ENCODE peak calls at places on chromosomes 7 and 10, in eight cellular contexts. V, M, B, A, Q, Z, R and J are unnamed samples. For H3K27me3 and H3K4me1, the result is how much of the 10 kb centered on the place peaks cover.

GRCh38 chr7:97024209-97025129 is at the start of gene DLX5:
- DNase-seq in V (no peak), M (peak), B (no peak), A (peak), Q (no peak), Z (peak), R (no peak), J (no peak)

GRCh38 chr10:92119340-92119739 is 171.5 kb downstream of the CPEB3 start:
- DNase-seq in V (no peak), M (no peak), B (no peak), A (no peak), Q (no peak), Z (no peak), R (no peak), J (no peak)

GRCh38 chr10:82397859-82398258 is 522.9 kb downstream of the NRG3 start:
- DNase-seq in V (no peak), M (no peak), B (no peak), A (no peak), Q (no peak), Z (no peak), R (no peak), J (no peak)

GRCh38 chr7:41333506-41333905 is 369.4 kb downstream of the INHBA start:
- DNase-seq in V (no peak), M (peak), B (no peak), A (no peak), Q (no peak), Z (peak), R (no peak), J (no peak)

GRCh38 chr10:87177-88080 is 38.3 kb upstream of the TUBB8 start:
- DNase-seq in V (peak), M (no peak), B (no peak), A (no peak), Q (no peak), Z (no peak), R (no peak), J (no peak)

GRCh38 chr7:83947260-83947659 is 247.3 kb downstream of the SEMA3A start:
- DNase-seq in V (no peak), M (no peak), B (no peak), A (peak), Q (no peak), Z (no peak), R (no peak), J (no peak)

GRCh38 chr7:77409739-77410545 is 6.2 kb downstream of the GSAP start:
- DNase-seq in V (no peak), M (peak), B (no peak), A (peak), Q (no peak), Z (peak), R (no peak), J (no peak)

GRCh38 chr10:102045292-102045691 is 10.7 kb downstream of the ARMH3 start:
- DNase-seq in V (no peak), M (no peak), B (no peak), A (no peak), Q (no peak), Z (no peak), R (no peak), J (no peak)

GRCh38 chr7:129122751-129123516 is 21.6 kb upstream of the TSPAN33 start:
- DNase-seq in V (no peak), M (peak), B (no peak), A (peak), Q (no peak), Z (peak), R (no peak), J (no peak)

GRCh38 chr10:108901766-108902365 is 1021.4 kb downstream of the XPNPEP1 start:
- DNase-seq in V (no peak), M (no peak), B (no peak), A (no peak), Q (no peak), Z (no peak), R (no peak), J (no peak)

GRCh38 chr10:69278446-69278963 is at the start of gene HK1:
- DNase-seq in V (no peak), M (no peak), B (no peak), A (no peak), Q (no peak), Z (peak), R (peak), J (no peak)

GRCh38 chr10:5142199-5142598 is 42.8 kb downstream of the AKR1C8 start:
- DNase-seq in V (no peak), M (no peak), B (no peak), A (no peak), Q (no peak), Z (no peak), R (no peak), J (no peak)

GRCh38 chr7:68119411-68119810 is 1122.8 kb downstream of the TYW1 start:
- DNase-seq in V (no peak), M (no peak), B (no peak), A (no peak), Q (no peak), Z (no peak), R (no peak), J (no peak)

GRCh38 chr10:69504576-69505250 is 53.4 kb downstream of the TSPAN15 start:
- DNase-seq in V (no peak), M (no peak), B (no peak), A (no peak), Q (no peak), Z (no peak), R (no peak), J (no peak)

GRCh38 chr10:99235469-99235871 is at the start of gene HPSE2:
- DNase-seq in V (no peak), M (no peak), B (no peak), A (no peak), Q (no peak), Z (no peak), R (no peak), J (no peak)

GRCh38 chr10:71390435-71390820 is 6.3 kb upstream of the CDH23 start:
- DNase-seq in V (no peak), M (no peak), B (no peak), A (no peak), Q (no peak), Z (no peak), R (no peak), J (no peak)

GRCh38 chr7:30445770-30446169 is 32.8 kb downstream of the NOD1 start:
- DNase-seq in V (peak), M (peak), B (peak), A (no peak), Q (peak), Z (peak), R (peak), J (peak)

GRCh38 chr10:21732067-21732772 is 198.2 kb downstream of the MLLT10 start:
- DNase-seq in V (no peak), M (peak), B (peak), A (no peak), Q (peak), Z (peak), R (peak), J (no peak)

GRCh38 chr10:72083234-72084093 is 4.9 kb downstream of the SPOCK2 start:
- DNase-seq in V (no peak), M (no peak), B (no peak), A (no peak), Q (no peak), Z (no peak), R (no peak), J (no peak)

GRCh38 chr7:11328309-11328708 is 354.6 kb downstream of the PHF14 start:
- DNase-seq in V (no peak), M (no peak), B (no peak), A (no peak), Q (no peak), Z (peak), R (no peak), J (no peak)

GRCh38 chr7:82288769-82289535 is 154.6 kb downstream of the CACNA2D1 start:
- DNase-seq in V (no peak), M (no peak), B (no peak), A (no peak), Q (no peak), Z (peak), R (no peak), J (no peak)

GRCh38 chr10:131642966-131643365 is 257.8 kb upstream of the PPP2R2D start:
- DNase-seq in V (no peak), M (no peak), B (no peak), A (no peak), Q (no peak), Z (no peak), R (no peak), J (peak)

GRCh38 chr10:88157981-88158465 is 294.6 kb downstream of the PTEN start:
- DNase-seq in V (no peak), M (peak), B (no peak), A (peak), Q (no peak), Z (peak), R (no peak), J (no peak)

GRCh38 chr7:106629521-106629920 is 31.4 kb downstream of the CCDC71L start:
- DNase-seq in V (no peak), M (peak), B (no peak), A (no peak), Q (no peak), Z (peak), R (no peak), J (no peak)

GRCh38 chr10:85430991-85431390 is 935.6 kb downstream of the GRID1 start:
- DNase-seq in V (no peak), M (no peak), B (no peak), A (no peak), Q (no peak), Z (no peak), R (no peak), J (no peak)

GRCh38 chr7:48992816-48993215 is 68.5 kb downstream of the CDC14C start:
- DNase-seq in V (no peak), M (no peak), B (no peak), A (no peak), Q (no peak), Z (peak), R (no peak), J (no peak)

GRCh38 chr7:25659841-25660240 is 431.6 kb upstream of the NPVF start:
- DNase-seq in V (no peak), M (no peak), B (no peak), A (no peak), Q (no peak), Z (no peak), R (no peak), J (no peak)

GRCh38 chr7:32502656-32503189 is 7.4 kb downstream of the AVL9 start:
- DNase-seq in V (no peak), M (no peak), B (no peak), A (no peak), Q (no peak), Z (no peak), R (no peak), J (no peak)

GRCh38 chr7:2009541-2010001 is 223.2 kb downstream of the MAD1L1 start:
- DNase-seq in V (no peak), M (no peak), B (no peak), A (no peak), Q (peak), Z (no peak), R (peak), J (peak)

GRCh38 chr10:102463983-102464382 is 12.6 kb upstream of the C10orf95 start:
- DNase-seq in V (no peak), M (no peak), B (no peak), A (no peak), Q (no peak), Z (no peak), R (no peak), J (no peak)

GRCh38 chr7:28732037-28732869 is 225.9 kb downstream of the TRIL start:
- DNase-seq in V (no peak), M (peak), B (no peak), A (no peak), Q (no peak), Z (peak), R (no peak), J (no peak)

GRCh38 chr7:41693150-41693997 is 9.5 kb downstream of the INHBA start:
- DNase-seq in V (no peak), M (peak), B (no peak), A (no peak), Q (no peak), Z (no peak), R (no peak), J (no peak)

GRCh38 chr10:63723741-63724140 is 202.5 kb downstream of the REEP3 start:
- DNase-seq in V (no peak), M (no peak), B (no peak), A (no peak), Q (no peak), Z (no peak), R (no peak), J (no peak)

GRCh38 chr10:63724922-63725321 is 203.7 kb downstream of the REEP3 start:
- DNase-seq in V (no peak), M (no peak), B (no peak), A (no peak), Q (no peak), Z (no peak), R (no peak), J (no peak)

GRCh38 chr10:63723320-63723719 is 202.1 kb downstream of the REEP3 start:
- DNase-seq in V (no peak), M (no peak), B (no peak), A (no peak), Q (no peak), Z (no peak), R (no peak), J (no peak)

GRCh38 chr10:63720689-63721088 is 199.5 kb downstream of the REEP3 start:
- DNase-seq in V (no peak), M (no peak), B (no peak), A (no peak), Q (no peak), Z (no peak), R (no peak), J (no peak)

DNA sequence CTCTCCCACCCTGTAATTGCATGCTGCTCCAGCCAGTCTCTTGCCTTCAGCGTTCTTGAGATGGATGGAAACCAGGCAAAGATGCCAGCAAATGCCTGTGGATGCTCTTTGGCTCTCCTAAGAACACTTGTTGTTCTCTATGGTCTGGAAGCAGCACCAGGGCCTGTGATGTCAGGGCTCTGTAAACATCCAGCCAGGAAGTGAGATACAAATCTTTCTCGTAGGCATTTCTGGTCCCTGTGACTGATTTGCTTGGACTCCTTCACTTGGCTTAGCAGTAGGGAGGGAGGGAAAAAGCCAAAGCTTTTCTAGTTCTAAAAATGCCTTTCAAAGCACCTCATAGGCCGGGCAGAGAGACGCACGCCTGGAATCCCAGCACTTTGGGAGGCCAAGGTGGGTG is 201.3 kb downstream of the REEP3 start:
- DNase-seq in V (no peak), M (peak), B (no peak), A (no peak), Q (no peak), Z (peak), R (peak), J (no peak)
- H3K27me3 ChIP-seq in V (under half), M (under half), B (under half), A (under half), Q (under half), Z (under half), R (under half), J (under half)

GRCh38 chr10:110010076-110011069 is 2.6 kb downstream of the ADD3 start:
- DNase-seq in V (no peak), M (peak), B (peak), A (no peak), Q (no peak), Z (no peak), R (no peak), J (no peak)
- H3K4me1 ChIP-seq in V (half or more), M (under half), B (half or more), A (under half), Q (half or more), Z (under half), R (under half), J (under half)

GRCh38 chr10:75708060-75708459 is 276.6 kb downstream of the LRMDA start:
- DNase-seq in V (no peak), M (no peak), B (no peak), A (no peak), Q (no peak), Z (no peak), R (no peak), J (no peak)

GRCh38 chr10:75716506-75716905 is 285.1 kb downstream of the LRMDA start:
- DNase-seq in V (no peak), M (no peak), B (no peak), A (no peak), Q (no peak), Z (no peak), R (no peak), J (no peak)

GRCh38 chr10:75709830-75710229 is 278.4 kb downstream of the LRMDA start:
- DNase-seq in V (no peak), M (no peak), B (no peak), A (no peak), Q (no peak), Z (no peak), R (no peak), J (no peak)

GRCh38 chr10:75709245-75709644 is 277.8 kb downstream of the LRMDA start:
- DNase-seq in V (no peak), M (no peak), B (no peak), A (no peak), Q (no peak), Z (no peak), R (no peak), J (no peak)

DNA sequence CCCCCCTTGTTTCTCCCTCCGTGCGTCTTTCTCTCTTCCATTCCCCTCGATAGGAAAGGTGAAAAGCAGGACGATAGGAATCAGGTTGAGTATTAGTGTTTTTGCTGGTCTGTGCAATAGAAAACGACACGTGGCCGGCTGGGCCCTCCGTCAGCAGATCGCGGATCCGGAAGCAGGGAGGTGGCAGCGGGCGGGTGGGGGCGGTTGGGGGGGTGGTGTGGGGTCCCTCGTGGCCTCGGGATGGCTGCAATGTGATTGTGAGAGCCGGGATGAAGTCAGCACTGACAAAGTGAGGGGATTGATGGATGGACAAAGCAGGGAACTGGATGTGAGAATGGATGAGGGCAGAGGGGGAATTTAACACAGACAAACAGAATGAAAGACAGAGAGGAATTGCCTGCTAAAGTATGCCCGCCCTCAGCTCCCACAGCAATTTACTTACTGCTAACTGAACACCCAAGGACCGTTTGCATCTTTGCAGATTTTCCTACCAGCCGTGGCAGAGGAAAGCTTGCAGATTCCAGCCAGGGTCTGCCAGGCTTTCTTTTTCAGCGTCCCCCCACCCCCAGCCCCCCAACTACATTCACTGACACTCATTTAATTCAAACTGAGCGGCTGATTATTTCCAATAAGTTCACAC is 280.9 kb downstream of the LRMDA start:
- DNase-seq in V (no peak), M (no peak), B (no peak), A (no peak), Q (no peak), Z (no peak), R (no peak), J (no peak)
- H3K4me3 ChIP-seq in V (no peak), M (no peak), B (no peak), A (no peak), Q (no peak), Z (no peak), R (no peak), J (no peak)

DNA sequence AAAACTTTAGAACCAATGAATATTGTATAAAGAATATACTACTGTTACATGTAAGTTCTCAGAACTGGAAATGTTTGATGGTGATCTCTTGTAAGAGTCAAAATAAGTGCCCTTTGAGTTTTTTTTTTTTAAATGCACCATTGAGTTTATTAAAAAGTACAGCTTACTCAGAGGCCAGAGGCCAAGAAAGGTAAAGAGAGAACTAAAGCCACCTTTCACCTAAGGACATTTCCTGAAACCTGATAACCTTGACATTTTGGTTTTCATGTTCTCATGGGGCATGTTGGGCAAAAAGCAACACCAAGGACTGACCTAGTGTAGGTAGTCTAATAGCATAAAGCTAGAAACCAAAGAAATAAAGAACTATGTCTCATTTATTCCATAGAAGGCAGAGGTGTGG is 27.7 kb downstream of the REEP3 start:
- DNase-seq in V (no peak), M (no peak), B (no peak), A (no peak), Q (no peak), Z (no peak), R (no peak), J (no peak)
- H3K27me3 ChIP-seq in V (under half), M (under half), B (under half), A (under half), Q (under half), Z (under half), R (under half), J (under half)

GRCh38 chr7:116231543-116232401 is 21.4 kb downstream of the TES start:
- DNase-seq in V (no peak), M (peak), B (no peak), A (no peak), Q (no peak), Z (peak), R (no peak), J (no peak)
- H3K4me1 ChIP-seq in V (half or more), M (under half), B (half or more), A (half or more), Q (half or more), Z (under half), R (under half), J (under half)

GRCh38 chr10:79446451-79447020 is 1.1 kb upstream of the ZCCHC24 start:
- DNase-seq in V (peak), M (no peak), B (no peak), A (no peak), Q (peak), Z (no peak), R (peak), J (peak)
- H3K4me3 ChIP-seq in V (peak), M (peak), B (peak), A (no peak), Q (peak), Z (peak), R (peak), J (peak)

GRCh38 chr10:81031774-81032173 is 494.1 kb downstream of the SH2D4B start:
- DNase-seq in V (no peak), M (no peak), B (no peak), A (no peak), Q (no peak), Z (no peak), R (no peak), J (no peak)
- H3K27me3 ChIP-seq in V (under half), M (under half), B (under half), A (under half), Q (under half), Z (under half), R (under half), J (under half)

DNA sequence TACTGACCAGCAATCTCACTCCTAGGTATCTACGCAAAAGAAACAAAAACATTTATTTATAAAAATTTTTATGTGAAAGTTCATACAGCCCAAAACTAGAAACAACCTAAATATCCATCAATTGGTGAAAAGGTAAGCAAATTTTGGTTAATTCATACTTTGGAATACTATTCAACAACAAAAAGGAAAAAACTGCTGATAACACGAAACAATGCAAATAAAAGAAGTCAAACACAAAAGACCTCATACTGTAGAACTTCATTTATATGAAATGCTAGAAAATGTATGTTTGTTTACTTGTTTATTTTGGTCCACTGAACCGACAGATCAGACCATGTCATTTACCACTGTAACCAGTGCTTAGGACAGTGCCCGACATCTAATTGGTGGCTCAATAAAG is 60.3 kb downstream of the USP6NL start:
- DNase-seq in V (no peak), M (no peak), B (no peak), A (no peak), Q (no peak), Z (no peak), R (no peak), J (no peak)
- H3K4me1 ChIP-seq in V (under half), M (under half), B (under half), A (under half), Q (under half), Z (under half), R (under half), J (under half)

GRCh38 chr10:3741688-3742461 is 43.1 kb downstream of the KLF6 start:
- DNase-seq in V (no peak), M (no peak), B (no peak), A (no peak), Q (no peak), Z (peak), R (no peak), J (no peak)
- H3K4me3 ChIP-seq in V (no peak), M (no peak), B (no peak), A (no peak), Q (no peak), Z (no peak), R (peak), J (no peak)